ENCODE peak calls at places on chromosomes 1 and 21, in four cellular contexts. Q is tibial nerve, T is H1, R is ovary. D is an unnamed sample.

GRCh38 chr1:194717941-194718340 is 1531.5 kb upstream of the B3GALT2 start:
- DNase-seq in Q (no peak), T (no peak), R (no peak), D (no peak)

GRCh38 chr1:86913399-86913895 is 479 bp downstream of the SELENOF start:
- DNase-seq in Q (no peak), T (no peak), R (no peak), D (no peak)

GRCh38 chr1:177278626-177279390 is 108.0 kb downstream of the BRINP2 start:
- DNase-seq in Q (no peak), T (no peak), R (no peak), D (no peak)

GRCh38 chr1:22794691-22795090 is 84.1 kb downstream of the EPHB2 start:
- DNase-seq in Q (no peak), T (no peak), R (no peak), D (no peak)

GRCh38 chr1:9181990-9182783 is 52.4 kb upstream of the H6PD start:
- DNase-seq in Q (no peak), T (no peak), R (peak; percentile 77), D (no peak)

GRCh38 chr1:235057385-235058306 is 71.0 kb downstream of the TOMM20 start:
- DNase-seq in Q (no peak), T (no peak), R (no peak), D (no peak)

GRCh38 chr21:42061195-42061865 is 9.8 kb upstream of the UMODL1 start:
- DNase-seq in Q (no peak), T (no peak), R (no peak), D (no peak)

GRCh38 chr1:232384172-232384571 is 245.8 kb downstream of the SIPA1L2 start:
- DNase-seq in Q (no peak), T (no peak), R (no peak), D (no peak)

GRCh38 chr1:26064591-26064990 is 2.8 kb downstream of the TRIM63 start:
- DNase-seq in Q (no peak), T (no peak), R (no peak), D (no peak)

GRCh38 chr21:32524010-32524719 is 61.2 kb downstream of the TCP10L start:
- DNase-seq in Q (no peak), T (no peak), R (no peak), D (no peak)

GRCh38 chr1:9321480-9321849 is 28.8 kb downstream of the SPSB1 start:
- DNase-seq in Q (no peak), T (no peak), R (no peak), D (no peak)

GRCh38 chr1:225572422-225572821 is 80.5 kb downstream of the ENAH start:
- DNase-seq in Q (no peak), T (no peak), R (no peak), D (no peak)

GRCh38 chr1:200240655-200241054 is 169.2 kb downstream of the ZNF281 start:
- DNase-seq in Q (no peak), T (no peak), R (no peak), D (no peak)

DNA sequence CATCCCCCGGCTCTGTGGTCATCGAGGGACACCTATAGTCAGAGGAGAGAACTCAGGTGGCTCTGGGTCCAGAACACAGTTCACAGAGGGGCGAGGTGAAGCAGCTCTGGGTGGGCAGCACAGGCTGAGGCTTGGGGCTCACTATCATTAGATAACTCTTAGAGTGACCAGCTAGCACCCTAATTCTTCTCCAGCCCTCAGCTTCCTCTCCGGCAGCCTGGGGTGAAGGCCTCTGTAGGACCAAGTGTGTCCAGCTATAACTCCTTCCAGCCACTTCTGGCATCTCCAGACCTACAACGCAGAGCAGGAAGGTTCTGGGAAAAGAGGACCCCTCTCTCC is 1.4 kb downstream of the ARTN start:
- DNase-seq in Q (no peak), T (no peak), R (no peak), D (no peak)
- TF ChIP-seq EP300 in Q (no peak), T (no peak), R (no peak), D (no peak)

DNA sequence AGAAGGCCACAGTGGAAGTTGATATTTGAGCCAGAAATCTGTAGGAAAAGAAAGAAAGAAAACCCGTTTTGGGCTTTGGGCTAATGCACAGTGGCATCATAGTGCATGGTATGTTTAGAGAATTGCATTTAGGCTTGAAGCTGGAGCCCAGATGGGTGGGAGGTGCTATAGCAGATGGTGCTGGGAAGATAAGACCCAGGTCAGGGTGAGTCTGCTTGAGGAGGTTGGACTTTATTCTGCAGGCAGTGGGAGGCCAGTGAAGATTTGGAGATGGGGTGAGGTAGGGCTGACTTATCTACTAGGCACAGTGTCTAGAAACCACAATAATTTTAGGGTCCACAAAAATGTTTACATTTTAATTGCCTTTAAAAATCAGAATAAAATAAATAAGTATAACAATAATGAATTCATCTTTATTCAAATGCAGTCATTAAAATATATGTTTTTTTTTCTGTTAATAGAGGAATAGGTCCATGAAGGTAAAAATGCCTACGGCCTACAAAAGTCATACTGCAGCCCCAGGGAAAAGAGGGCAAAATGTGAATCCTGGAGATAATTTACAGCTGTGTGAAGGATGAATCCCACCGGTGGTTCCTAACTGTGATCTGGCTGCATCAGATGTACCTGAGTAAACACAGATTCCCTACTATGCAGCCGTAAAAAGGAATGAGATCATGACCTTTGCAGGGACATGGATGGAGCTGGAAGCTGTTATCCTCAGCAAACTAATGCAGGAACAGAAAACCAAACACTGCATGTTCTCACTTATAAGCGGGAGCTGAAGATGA is 8.7 kb downstream of the DNAJC6 start:
- DNase-seq in Q (no peak), T (no peak), R (no peak), D (no peak)
- TF ChIP-seq POLR2A in Q (no peak), T (no peak), R (no peak), D (no peak)

GRCh38 chr1:31669433-31669785 is 24.7 kb upstream of the PEF1 start:
- DNase-seq in Q (no peak), T (no peak), R (no peak), D (no peak)
- H3K4me3 ChIP-seq in Q (no peak overlapping the region), T (no peak overlapping the region), R (no peak overlapping the region), D (peak overlapping the region; percentile 19)

GRCh38 chr1:7106442-7107108 is 321.3 kb downstream of the CAMTA1 start:
- DNase-seq in Q (no peak), T (no peak), R (no peak), D (no peak)

GRCh38 chr1:7101187-7101586 is 315.9 kb downstream of the CAMTA1 start:
- DNase-seq in Q (no peak), T (no peak), R (no peak), D (no peak)

GRCh38 chr1:7105258-7105657 is 320.0 kb downstream of the CAMTA1 start:
- DNase-seq in Q (no peak), T (no peak), R (no peak), D (no peak)

GRCh38 chr1:7103322-7104052 is 318.2 kb downstream of the CAMTA1 start:
- DNase-seq in Q (no peak), T (no peak), R (no peak), D (no peak)

DNA sequence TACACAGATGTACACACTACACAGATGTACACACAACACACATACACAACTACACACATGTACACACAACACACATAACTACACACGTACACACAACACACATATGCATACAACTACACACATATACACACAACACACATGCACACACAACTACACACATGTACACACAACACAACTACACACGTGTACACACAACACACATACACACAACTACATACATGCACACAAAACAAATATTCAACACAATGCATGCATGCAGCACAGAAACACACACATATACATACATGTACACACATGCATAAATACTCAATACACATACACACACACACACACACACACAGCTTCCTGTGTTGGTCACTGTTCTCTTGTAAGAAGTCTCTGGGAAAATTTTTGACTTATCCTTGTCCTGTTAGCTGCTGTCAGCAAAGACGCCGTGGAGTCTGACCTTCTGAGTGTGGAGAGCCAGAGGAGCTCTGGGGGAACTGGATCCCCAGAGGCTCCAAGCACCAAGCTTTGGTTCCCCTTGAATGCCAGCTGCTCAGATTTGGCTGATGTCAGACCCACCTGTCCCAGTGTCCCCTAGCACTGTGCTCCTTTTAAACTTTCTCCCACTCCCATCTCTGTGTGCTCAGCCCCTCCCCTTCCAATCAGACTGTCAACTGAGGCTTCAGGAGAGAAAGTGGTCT is 318.9 kb downstream of the CAMTA1 start:
- DNase-seq in Q (no peak), T (no peak), R (no peak), D (no peak)
- TF ChIP-seq EP300 in Q (no peak), T (no peak), R (no peak), D (no peak)

DNA sequence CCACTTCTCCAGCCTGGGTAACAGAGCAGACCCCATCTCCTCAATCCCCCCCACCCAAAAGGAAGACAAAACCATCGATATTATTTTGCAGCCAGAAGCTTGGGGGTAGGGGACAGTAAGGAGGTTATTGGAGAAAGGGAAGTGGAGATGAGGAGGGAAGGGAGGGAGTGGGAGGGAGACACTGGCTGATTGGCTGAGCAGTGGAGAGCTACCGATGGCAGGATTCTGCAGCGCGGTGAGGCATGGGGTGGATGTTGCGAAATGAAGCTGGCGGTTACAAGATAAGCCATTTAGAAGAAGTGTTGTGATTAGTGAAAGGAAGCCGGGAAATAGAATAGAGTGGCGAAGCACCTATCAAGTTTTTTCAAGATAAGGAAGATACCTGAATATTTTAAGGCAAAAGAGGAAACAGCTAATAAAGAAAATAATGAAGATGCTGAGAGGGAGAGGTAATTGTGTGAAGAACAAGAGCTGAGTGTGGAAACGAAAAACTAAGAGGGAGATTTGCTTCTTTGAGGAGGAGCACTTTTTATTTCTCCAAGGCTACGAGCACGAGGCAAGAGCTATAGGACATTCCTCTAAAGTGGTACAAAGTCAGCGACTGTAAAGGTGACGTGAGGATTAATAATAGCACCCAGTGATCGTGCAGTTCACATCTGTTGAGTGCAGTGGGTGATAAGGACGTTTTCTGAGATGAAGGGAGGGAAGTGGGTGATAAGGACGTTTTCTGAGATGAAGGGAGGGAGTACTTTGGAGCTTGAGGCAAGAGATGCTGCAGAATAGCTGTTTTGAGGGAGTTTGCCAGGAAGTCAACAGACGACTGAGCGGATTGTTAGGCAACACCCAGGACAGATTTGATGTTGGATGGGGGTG is 103.2 kb upstream of the KIF26B start:
- DNase-seq in Q (no peak), T (no peak), R (peak; percentile 39), D (no peak)
- TF ChIP-seq POLR2A in Q (no peak), T (no peak), R (no peak), D (no peak)

GRCh38 chr1:203173156-203173555 is 2.5 kb downstream of the MYBPH start:
- DNase-seq in Q (no peak), T (no peak), R (no peak), D (no peak)
- H3K4me3 ChIP-seq in Q (no peak overlapping the region), T (no peak overlapping the region), R (no peak overlapping the region), D (no peak overlapping the region)